ENCODE peak calls at places on chromosomes 12 and 14, in seven cellular contexts. M is NCI-H1105 treated with DMSO at 0.1 percent for 48 hours; B is activated T-helper 1 cell treated with anti-CD3 and anti-CD28 coated beads, Interleukin-12 subunit alpha, Interleukin-12 subunit beta, Interleukin-2, Interleukin-4 antibody, amounts not matched to agents 30 ng/mL and 10 ng/mL and 1 ng/mL, durations not matched to agents 14 hours and 24 hours and 36 hours; N is fibroblast of lung; S is HS-27A; L is GM23248; G is K562. D is an unnamed sample.

GRCh38 chr14:78524766-78525165 is 354.6 kb downstream of the NRXN3 start:
- DNase-seq in M (no peak), B (no peak), N (no peak), S (no peak), L (no peak), G (no peak), D (no peak)

GRCh38 chr12:12985817-12986408 is 14.2 kb downstream of the HEBP1 start:
- DNase-seq in M (no peak), B (no peak), N (peak), S (no peak), L (peak), G (peak), D (no peak)

GRCh38 chr14:27668531-27668930 is 1070.7 kb upstream of the NOVA1 start:
- DNase-seq in M (no peak), B (no peak), N (no peak), S (no peak), L (no peak), G (no peak), D (no peak)

GRCh38 chr14:54803926-54804719 is 98.5 kb downstream of the GCH1 start:
- DNase-seq in M (no peak), B (no peak), N (no peak), S (no peak), L (no peak), G (no peak), D (no peak)

GRCh38 chr14:23352506-23353432 is at the start of gene SLC22A17:
- DNase-seq in M (peak), B (peak), N (peak), S (no peak), L (peak), G (no peak), D (peak)

GRCh38 chr12:102119674-102120563 is at the start of the genes NUP37 and PARPBP:
- DNase-seq in M (peak), B (peak), N (peak), S (peak), L (peak), G (peak), D (peak)

GRCh38 chr14:101721951-101722661 is 39.4 kb upstream of the PPP2R5C start:
- DNase-seq in M (no peak), B (peak), N (peak), S (no peak), L (peak), G (peak), D (no peak)

GRCh38 chr12:51012570-51013236 is 13.5 kb downstream of the SLC11A2 start:
- DNase-seq in M (no peak), B (no peak), N (peak), S (no peak), L (no peak), G (no peak), D (no peak)

GRCh38 chr12:128290938-128291337 is 24.0 kb downstream of the TMEM132C start:
- DNase-seq in M (no peak), B (no peak), N (no peak), S (no peak), L (no peak), G (no peak), D (no peak)

GRCh38 chr12:107349008-107349747 is 255.8 kb upstream of the CRY1 start:
- DNase-seq in M (peak), B (no peak), N (peak), S (no peak), L (peak), G (no peak), D (no peak)

GRCh38 chr12:113005759-113006158 is 27.4 kb downstream of the OAS2 start:
- DNase-seq in M (no peak), B (no peak), N (no peak), S (no peak), L (peak), G (peak), D (no peak)

GRCh38 chr12:20646239-20646827 is 48.8 kb upstream of the SLCO1C1 start:
- DNase-seq in M (peak), B (no peak), N (peak), S (peak), L (peak), G (no peak), D (peak)

GRCh38 chr14:104984056-104984894 is 1.3 kb upstream of the CLBA1 start:
- DNase-seq in M (no peak), B (no peak), N (no peak), S (no peak), L (no peak), G (no peak), D (no peak)

GRCh38 chr14:22540286-22540685 is 48.7 kb downstream of the DAD1 start:
- DNase-seq in M (no peak), B (no peak), N (peak), S (no peak), L (no peak), G (no peak), D (no peak)

GRCh38 chr12:110543252-110543959 is 39.7 kb downstream of the PPTC7 start:
- DNase-seq in M (peak), B (no peak), N (peak), S (no peak), L (no peak), G (no peak), D (no peak)

GRCh38 chr12:65602579-65603295 is 221.5 kb upstream of the HMGA2 start:
- DNase-seq in M (peak), B (peak), N (peak), S (peak), L (peak), G (peak), D (peak)

GRCh38 chr12:130966443-130967030 is 12.8 kb downstream of the ADGRD1 start:
- DNase-seq in M (no peak), B (no peak), N (no peak), S (no peak), L (no peak), G (no peak), D (no peak)

GRCh38 chr14:94767321-94767878 is 2.5 kb downstream of the GSC start:
- DNase-seq in M (no peak), B (no peak), N (no peak), S (no peak), L (no peak), G (no peak), D (no peak)

GRCh38 chr12:124497039-124497438 is 70.4 kb downstream of the NCOR2 start:
- DNase-seq in M (no peak), B (no peak), N (peak), S (no peak), L (peak), G (no peak), D (no peak)